ENCODE peak calls at places on chromosomes 7 and 10, in four cellular contexts. K is K562, F is A549, Q is HepG2. A is an unnamed sample.

GRCh38 chr7:99011706-99012404 is 132.1 kb downstream of the SMURF1 start:
- DNase-seq in K (no peak), F (no peak), Q (no peak), A (no peak)

GRCh38 chr7:50473531-50473930 is 23.4 kb upstream of the FIGNL1 start:
- DNase-seq in K (no peak), F (no peak), Q (no peak), A (no peak)

GRCh38 chr7:148572067-148572522 is 18.5 kb upstream of the C7orf33 start:
- DNase-seq in K (no peak), F (no peak), Q (no peak), A (no peak)

GRCh38 chr10:77716943-77717735 is 79.5 kb upstream of the KCNMA1 start:
- DNase-seq in K (no peak), F (no peak), Q (no peak), A (no peak)

GRCh38 chr7:6420680-6421079 is 27.1 kb downstream of the DAGLB start:
- DNase-seq in K (no peak), F (no peak), Q (no peak), A (no peak)

GRCh38 chr10:121900443-121901174 is 27.2 kb downstream of the ATE1 start:
- DNase-seq in K (peak; percentile 37), F (peak; percentile 71), Q (peak; percentile 62), A (no peak)

GRCh38 chr10:34413920-34414319 is 401.2 kb downstream of the PARD3 start:
- DNase-seq in K (no peak), F (no peak), Q (no peak), A (no peak)

GRCh38 chr10:114525368-114525949 is 121.2 kb upstream of the AFAP1L2 start:
- DNase-seq in K (no peak), F (no peak), Q (no peak), A (no peak)

GRCh38 chr7:44987996-44988395 is 9.2 kb upstream of the MYO1G start:
- DNase-seq in K (no peak), F (no peak), Q (no peak), A (no peak)

GRCh38 chr10:97278491-97278989 is 13.9 kb downstream of the ARHGAP19 start:
- DNase-seq in K (peak; percentile 18), F (peak; percentile 70), Q (peak; percentile 67), A (no peak)

GRCh38 chr7:16891338-16891737 is 9.6 kb upstream of the AGR3 start:
- DNase-seq in K (no peak), F (peak; percentile 78), Q (peak; percentile 63), A (no peak)

GRCh38 chr7:19215421-19215820 is 70.2 kb upstream of the FERD3L start:
- DNase-seq in K (no peak), F (no peak), Q (no peak), A (no peak)

GRCh38 chr7:83267141-83267631 is 104.5 kb upstream of the PCLO start:
- DNase-seq in K (no peak), F (peak; percentile 21), Q (no peak), A (no peak)

GRCh38 chr10:29041512-29042150 is 247.2 kb upstream of the LYZL1 start:
- DNase-seq in K (no peak), F (no peak), Q (no peak), A (no peak)

GRCh38 chr7:116290740-116291139 is 80.4 kb downstream of the TES start:
- DNase-seq in K (no peak), F (no peak), Q (no peak), A (peak; percentile 17)

GRCh38 chr10:82278401-82279182 is 403.6 kb downstream of the NRG3 start:
- DNase-seq in K (no peak), F (no peak), Q (no peak), A (no peak)

GRCh38 chr7:158187055-158187770 is 400.4 kb downstream of the PTPRN2 start:
- DNase-seq in K (no peak), F (no peak), Q (no peak), A (no peak)

GRCh38 chr10:47359626-47360418 is 11.7 kb downstream of the RBP3 start:
- DNase-seq in K (no peak), F (no peak), Q (no peak), A (no peak)

DNA sequence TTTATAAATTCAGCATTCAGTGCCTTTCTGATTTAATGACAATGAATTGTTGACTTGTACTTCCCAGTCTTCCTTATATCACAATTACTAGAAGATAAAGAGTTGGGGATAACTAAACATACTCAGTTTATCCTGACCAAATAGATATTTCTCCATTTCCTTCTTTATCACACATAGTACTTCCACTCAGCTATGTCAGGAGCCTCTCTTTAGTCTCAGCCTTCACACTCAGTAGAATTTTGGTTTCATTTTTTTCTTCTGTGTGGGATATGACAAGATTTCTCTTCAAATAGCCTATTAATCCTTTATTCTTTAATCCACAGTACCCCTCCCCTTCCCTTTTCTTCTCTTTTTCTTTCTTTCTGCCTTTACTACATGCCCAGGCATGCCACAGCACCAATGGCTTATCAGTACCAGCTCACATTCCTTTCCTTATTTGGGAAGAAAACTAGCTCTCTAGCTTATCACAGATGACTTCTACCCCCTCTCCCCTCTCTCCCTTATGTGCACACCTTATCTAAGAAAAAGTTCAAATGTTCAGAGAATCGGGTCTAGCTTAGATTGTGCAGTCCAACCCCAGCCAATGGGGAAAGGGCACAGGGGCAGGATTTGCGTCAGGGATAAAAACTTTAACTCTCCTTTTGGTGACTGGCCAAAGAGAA is 109.0 kb downstream of the PHF14 start:
- DNase-seq in K (no peak), F (peak; percentile 90), Q (peak; percentile 75), A (no peak)
- TF ChIP-seq HMGXB4 in K (no peak), F (no peak), Q (no peak), A (no peak)

GRCh38 chr7:100588438-100588837 is 2.3 kb downstream of the FBXO24 start:
- DNase-seq in K (peak; percentile 63), F (peak; percentile 45), Q (no peak), A (no peak)
- TF ChIP-seq HMGXB4 in K (no peak), F (no peak), Q (no peak), A (no peak)

DNA sequence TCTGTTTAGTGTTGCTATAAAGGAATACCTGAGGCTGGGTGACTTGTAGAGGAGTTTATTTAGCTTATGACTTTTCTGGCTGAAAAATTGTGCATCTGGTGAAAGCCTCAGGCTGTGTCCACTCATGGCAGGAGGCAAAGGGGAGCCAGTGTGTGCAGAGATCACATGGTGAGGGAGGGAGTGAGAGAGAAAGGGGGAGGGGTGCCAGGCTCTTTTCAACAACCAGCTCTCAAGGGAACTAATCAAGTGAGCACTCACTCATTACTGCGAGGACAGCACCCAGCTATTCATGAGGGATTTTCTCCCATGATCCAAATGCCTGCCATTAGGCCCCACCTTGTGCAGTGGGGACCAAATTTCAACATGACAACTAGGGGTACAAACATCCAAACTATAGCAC is 590.2 kb downstream of the MAGI2 start:
- DNase-seq in K (no peak), F (no peak), Q (no peak), A (no peak)
- TF ChIP-seq HMGXB4 in K (no peak), F (no peak), Q (no peak), A (no peak)

GRCh38 chr10:71223365-71224058 is 11.1 kb downstream of the UNC5B start:
- DNase-seq in K (no peak), F (no peak), Q (no peak), A (peak; percentile 3)

GRCh38 chr10:71221586-71222202 is 9.3 kb downstream of the UNC5B start:
- DNase-seq in K (no peak), F (no peak), Q (no peak), A (no peak)

GRCh38 chr10:71222541-71223364 is 10.4 kb downstream of the UNC5B start:
- DNase-seq in K (peak; percentile 42), F (no peak), Q (no peak), A (peak; percentile 46)

GRCh38 chr10:71228875-71229720 is 16.7 kb downstream of the UNC5B start:
- DNase-seq in K (no peak), F (no peak), Q (no peak), A (no peak)

DNA sequence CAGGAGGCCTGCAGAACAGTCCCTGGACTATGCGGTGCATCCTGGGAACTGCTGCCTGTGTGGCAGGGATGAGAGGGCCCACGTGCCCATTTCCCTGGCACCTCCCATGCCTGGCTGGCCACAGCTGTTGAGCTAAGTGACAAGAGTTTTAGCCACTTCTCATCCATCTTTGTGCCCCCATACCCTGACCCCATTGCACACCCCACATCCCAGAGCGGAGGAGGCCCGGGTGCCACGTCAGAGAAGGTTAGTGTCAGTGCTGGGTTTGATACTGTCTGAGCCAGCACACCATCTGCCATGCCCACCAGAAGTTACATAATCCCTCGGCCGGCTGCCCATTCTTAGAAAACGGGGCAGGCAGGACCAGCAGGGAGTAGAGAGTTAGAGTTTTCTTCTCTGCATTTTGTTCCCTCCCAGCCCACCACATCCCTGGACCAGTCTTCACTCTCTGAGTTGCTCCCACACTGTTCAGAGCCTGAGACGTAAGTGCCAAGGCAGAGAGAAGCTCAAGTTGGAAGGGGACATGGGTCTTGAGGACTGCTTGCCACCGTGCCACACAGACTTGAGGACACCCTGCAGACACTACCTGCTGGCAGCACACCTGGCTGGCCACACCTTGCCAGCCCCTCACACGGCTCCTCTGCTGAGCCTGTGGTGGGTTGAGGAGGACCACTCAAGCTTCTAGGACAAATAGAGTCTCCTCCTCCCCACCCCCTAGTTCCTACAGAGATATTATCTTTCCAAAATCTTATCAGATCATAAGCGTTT is 13.1 kb downstream of the UNC5B start:
- DNase-seq in K (no peak), F (no peak), Q (no peak), A (no peak)
- TF ChIP-seq HMGXB4 in K (no peak), F (no peak), Q (no peak), A (no peak)

GRCh38 chr7:93194368-93194767 is 31.9 kb downstream of the HEPACAM2 start:
- DNase-seq in K (no peak), F (no peak), Q (peak; percentile 3), A (no peak)
- TF ChIP-seq HMGXB4 in K (no peak), F (no peak), Q (no peak), A (no peak)

DNA sequence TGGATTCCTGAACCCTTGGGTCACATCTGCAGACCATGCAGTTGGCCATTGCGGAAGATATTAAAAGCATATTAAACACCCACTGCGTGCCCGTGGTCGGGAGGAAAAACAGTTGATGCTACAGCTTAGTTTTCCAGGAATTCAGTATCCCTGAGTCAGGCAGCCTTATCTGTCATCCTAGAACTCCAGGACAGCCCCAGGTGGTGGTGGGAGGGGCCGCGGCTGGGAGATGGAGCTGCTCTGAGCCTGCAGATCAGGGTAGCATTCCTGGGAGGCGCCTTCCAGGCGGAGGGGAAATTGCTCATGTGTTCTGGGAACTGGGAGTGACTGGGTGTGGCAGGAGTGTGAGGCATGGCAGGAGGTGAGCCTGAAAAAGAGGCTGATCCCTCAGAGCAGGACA is 222.9 kb upstream of the SH2B2 start:
- DNase-seq in K (peak; percentile 69), F (peak; percentile 86), Q (no peak), A (peak; percentile 76)
- TF ChIP-seq HMGXB4 in K (no peak), F (no peak), Q (no peak), A (no peak)

A was measured in WTC11.